ENCODE peak calls at places on chromosome 6, in ten cellular contexts. One of them, this sample, is unnamed.
A peak's percentile ranks its signal among the peaks of the same experiment; 100 is the strongest.

GRCh38 chr6:4108561-4109093 is 26.7 kb downstream of the ECI2 start:
- DNase-seq in CD8-positive, alpha-beta T cell: no peak
- DNase-seq in naive thymus-derived CD8-positive, alpha-beta T cell: no peak
- DNase-seq in astrocyte of the cerebellum: no peak
- DNase-seq in esophagus squamous epithelium: no peak
- DNase-seq in CD8-positive, alpha-beta memory T cell: no peak
- DNase-seq in fibroblast of pulmonary artery: no peak
- DNase-seq in transverse colon: no peak
- DNase-seq in heart right ventricle: no peak
- DNase-seq in SW480: no peak
- DNase-seq in this sample: no peak

GRCh38 chr6:22925920-22926587 is 356.7 kb downstream of the HDGFL1 start:
- DNase-seq in CD8-positive, alpha-beta T cell: no peak
- DNase-seq in naive thymus-derived CD8-positive, alpha-beta T cell: no peak
- DNase-seq in astrocyte of the cerebellum: no peak
- DNase-seq in esophagus squamous epithelium: no peak
- DNase-seq in CD8-positive, alpha-beta memory T cell: no peak
- DNase-seq in fibroblast of pulmonary artery: no peak
- DNase-seq in transverse colon: no peak
- DNase-seq in heart right ventricle: no peak
- DNase-seq in SW480: no peak
- DNase-seq in this sample: no peak

GRCh38 chr6:37171141-37171969 is 1.4 kb downstream of the PIM1 start:
- DNase-seq in CD8-positive, alpha-beta T cell: no peak
- DNase-seq in naive thymus-derived CD8-positive, alpha-beta T cell: peak; percentile 19
- DNase-seq in astrocyte of the cerebellum: no peak
- DNase-seq in esophagus squamous epithelium: no peak
- DNase-seq in CD8-positive, alpha-beta memory T cell: peak; percentile 47
- DNase-seq in fibroblast of pulmonary artery: peak; percentile 33
- DNase-seq in transverse colon: peak; percentile 53
- DNase-seq in heart right ventricle: peak; percentile 51
- DNase-seq in SW480: peak; percentile 41
- DNase-seq in this sample: peak; percentile 82

GRCh38 chr6:17476506-17476905 is 83.1 kb downstream of the CAP2 start:
- DNase-seq in CD8-positive, alpha-beta T cell: no peak
- DNase-seq in naive thymus-derived CD8-positive, alpha-beta T cell: no peak
- DNase-seq in astrocyte of the cerebellum: no peak
- DNase-seq in esophagus squamous epithelium: no peak
- DNase-seq in CD8-positive, alpha-beta memory T cell: no peak
- DNase-seq in fibroblast of pulmonary artery: no peak
- DNase-seq in transverse colon: no peak
- DNase-seq in heart right ventricle: no peak
- DNase-seq in SW480: no peak
- DNase-seq in this sample: no peak

GRCh38 chr6:107458687-107459282 is 579 bp downstream of the PDSS2 start:
- DNase-seq in CD8-positive, alpha-beta T cell: no peak
- DNase-seq in naive thymus-derived CD8-positive, alpha-beta T cell: peak; percentile 30
- DNase-seq in astrocyte of the cerebellum: no peak
- DNase-seq in esophagus squamous epithelium: no peak
- DNase-seq in CD8-positive, alpha-beta memory T cell: no peak
- DNase-seq in fibroblast of pulmonary artery: peak; percentile 14
- DNase-seq in transverse colon: peak; percentile 25
- DNase-seq in heart right ventricle: no peak
- DNase-seq in SW480: peak; percentile 65
- DNase-seq in this sample: no peak

GRCh38 chr6:134047124-134047523 is 5.3 kb downstream of the SLC2A12 start:
- DNase-seq in CD8-positive, alpha-beta T cell: no peak
- DNase-seq in naive thymus-derived CD8-positive, alpha-beta T cell: no peak
- DNase-seq in astrocyte of the cerebellum: no peak
- DNase-seq in esophagus squamous epithelium: no peak
- DNase-seq in CD8-positive, alpha-beta memory T cell: no peak
- DNase-seq in fibroblast of pulmonary artery: no peak
- DNase-seq in transverse colon: no peak
- DNase-seq in heart right ventricle: no peak
- DNase-seq in SW480: no peak
- DNase-seq in this sample: no peak

GRCh38 chr6:109977791-109978173 is 329 bp upstream of the GPR6 start:
- DNase-seq in CD8-positive, alpha-beta T cell: no peak
- DNase-seq in naive thymus-derived CD8-positive, alpha-beta T cell: no peak
- DNase-seq in astrocyte of the cerebellum: no peak
- DNase-seq in esophagus squamous epithelium: no peak
- DNase-seq in CD8-positive, alpha-beta memory T cell: no peak
- DNase-seq in fibroblast of pulmonary artery: no peak
- DNase-seq in transverse colon: no peak
- DNase-seq in heart right ventricle: no peak
- DNase-seq in SW480: no peak
- DNase-seq in this sample: no peak

GRCh38 chr6:21769405-21769851 is 175.9 kb downstream of the SOX4 start:
- DNase-seq in CD8-positive, alpha-beta T cell: no peak
- DNase-seq in naive thymus-derived CD8-positive, alpha-beta T cell: no peak
- DNase-seq in astrocyte of the cerebellum: peak; percentile 93
- DNase-seq in esophagus squamous epithelium: no peak
- DNase-seq in CD8-positive, alpha-beta memory T cell: no peak
- DNase-seq in fibroblast of pulmonary artery: peak; percentile 98
- DNase-seq in transverse colon: no peak
- DNase-seq in heart right ventricle: peak; percentile 61
- DNase-seq in SW480: no peak
- DNase-seq in this sample: no peak

GRCh38 chr6:72466971-72467566 is 154.8 kb upstream of the KCNQ5 start:
- DNase-seq in CD8-positive, alpha-beta T cell: no peak
- DNase-seq in naive thymus-derived CD8-positive, alpha-beta T cell: no peak
- DNase-seq in astrocyte of the cerebellum: no peak
- DNase-seq in esophagus squamous epithelium: no peak
- DNase-seq in CD8-positive, alpha-beta memory T cell: no peak
- DNase-seq in fibroblast of pulmonary artery: peak; percentile 13
- DNase-seq in transverse colon: no peak
- DNase-seq in heart right ventricle: no peak
- DNase-seq in SW480: no peak
- DNase-seq in this sample: no peak

GRCh38 chr6:93962566-93962965 is 543.2 kb upstream of the EPHA7 start:
- DNase-seq in CD8-positive, alpha-beta T cell: no peak
- DNase-seq in naive thymus-derived CD8-positive, alpha-beta T cell: no peak
- DNase-seq in astrocyte of the cerebellum: no peak
- DNase-seq in esophagus squamous epithelium: no peak
- DNase-seq in CD8-positive, alpha-beta memory T cell: no peak
- DNase-seq in fibroblast of pulmonary artery: no peak
- DNase-seq in transverse colon: no peak
- DNase-seq in heart right ventricle: no peak
- DNase-seq in SW480: no peak
- DNase-seq in this sample: no peak

GRCh38 chr6:16595514-16595913 is 165.7 kb downstream of the ATXN1 start:
- DNase-seq in CD8-positive, alpha-beta T cell: no peak
- DNase-seq in naive thymus-derived CD8-positive, alpha-beta T cell: no peak
- DNase-seq in astrocyte of the cerebellum: no peak
- DNase-seq in esophagus squamous epithelium: no peak
- DNase-seq in CD8-positive, alpha-beta memory T cell: no peak
- DNase-seq in fibroblast of pulmonary artery: no peak
- DNase-seq in transverse colon: no peak
- DNase-seq in heart right ventricle: no peak
- DNase-seq in SW480: no peak
- DNase-seq in this sample: no peak

GRCh38 chr6:100464910-100465700 is at the start of gene SIM1:
- DNase-seq in CD8-positive, alpha-beta T cell: no peak
- DNase-seq in naive thymus-derived CD8-positive, alpha-beta T cell: no peak
- DNase-seq in astrocyte of the cerebellum: peak; percentile 23
- DNase-seq in esophagus squamous epithelium: no peak
- DNase-seq in CD8-positive, alpha-beta memory T cell: no peak
- DNase-seq in fibroblast of pulmonary artery: peak; percentile 74
- DNase-seq in transverse colon: peak; percentile 31
- DNase-seq in heart right ventricle: no peak
- DNase-seq in SW480: no peak
- DNase-seq in this sample: no peak